ENCODE peak calls at places on chromosomes 1 and 21, in four cellular contexts. G is GM12878, L is K562, Z is HepG2. F is an unnamed sample.

GRCh38 chr1:101996830-101997485 is at the start of gene OLFM3:
- DNase-seq in G (no peak), L (no peak), Z (peak; percentile 1), F (peak; percentile 71)

GRCh38 chr1:93219443-93219842 is 38.9 kb downstream of the CCDC18 start:
- DNase-seq in G (peak; percentile 16), L (no peak), Z (no peak), F (no peak)

GRCh38 chr1:201108614-201109013 is 3.6 kb downstream of the CACNA1S start:
- DNase-seq in G (no peak), L (no peak), Z (no peak), F (no peak)

GRCh38 chr1:101207891-101208290 is 28.9 kb upstream of the S1PR1 start:
- DNase-seq in G (no peak), L (no peak), Z (no peak), F (no peak)

GRCh38 chr1:223444411-223444810 is 51.2 kb downstream of the CCDC185 start:
- DNase-seq in G (no peak), L (no peak), Z (peak; percentile 22), F (no peak)

GRCh38 chr1:208437416-208437815 is 193.2 kb upstream of the PLXNA2 start:
- DNase-seq in G (no peak), L (no peak), Z (no peak), F (no peak)

GRCh38 chr1:25799758-25800537 is at the start of gene SELENON:
- DNase-seq in G (no peak), L (peak; percentile 51), Z (peak; percentile 20), F (peak; percentile 71)

GRCh38 chr1:22829001-22829989 is 118.7 kb downstream of the EPHB2 start:
- DNase-seq in G (no peak), L (no peak), Z (no peak), F (no peak)

GRCh38 chr1:101244842-101245574 is 8.2 kb downstream of the S1PR1 start:
- DNase-seq in G (no peak), L (no peak), Z (no peak), F (no peak)

GRCh38 chr1:2395245-2395644 is 3.6 kb downstream of the RER1 start:
- DNase-seq in G (no peak), L (no peak), Z (no peak), F (no peak)

GRCh38 chr1:21200767-21201166 is 24.1 kb upstream of the EIF4G3 start:
- DNase-seq in G (no peak), L (peak; percentile 46), Z (no peak), F (no peak)

GRCh38 chr1:218297867-218298266 is 12.8 kb downstream of the RRP15 start:
- DNase-seq in G (no peak), L (no peak), Z (no peak), F (no peak)

GRCh38 chr1:1895050-1895398 is 4.1 kb upstream of the GNB1 start:
- DNase-seq in G (no peak), L (no peak), Z (no peak), F (no peak)

GRCh38 chr1:48691429-48692001 is 85.2 kb downstream of the BEND5 start:
- DNase-seq in G (no peak), L (no peak), Z (no peak), F (no peak)

GRCh38 chr21:42654913-42655796 is 1.7 kb downstream of the PDE9A start:
- DNase-seq in G (no peak), L (no peak), Z (no peak), F (no peak)

GRCh38 chr1:31581821-31582810 is 5.8 kb downstream of the TINAGL1 start:
- DNase-seq in G (no peak), L (no peak), Z (no peak), F (no peak)

GRCh38 chr21:42463861-42464515 is 32.0 kb downstream of the RSPH1 start:
- DNase-seq in G (no peak), L (peak; percentile 75), Z (peak; percentile 10), F (peak; percentile 61)

GRCh38 chr1:167635233-167635648 is 5.2 kb downstream of the RCSD1 start:
- DNase-seq in G (no peak), L (peak; percentile 93), Z (no peak), F (peak; percentile 65)

GRCh38 chr21:38985423-38986378 is 180.0 kb downstream of the ETS2 start:
- DNase-seq in G (peak; percentile 12), L (peak; percentile 88), Z (no peak), F (peak; percentile 36)
- TF ChIP-seq BHLHE40 in G (peak; percentile 61), L (peak; percentile 99), Z (no peak), F (no peak)

DNA sequence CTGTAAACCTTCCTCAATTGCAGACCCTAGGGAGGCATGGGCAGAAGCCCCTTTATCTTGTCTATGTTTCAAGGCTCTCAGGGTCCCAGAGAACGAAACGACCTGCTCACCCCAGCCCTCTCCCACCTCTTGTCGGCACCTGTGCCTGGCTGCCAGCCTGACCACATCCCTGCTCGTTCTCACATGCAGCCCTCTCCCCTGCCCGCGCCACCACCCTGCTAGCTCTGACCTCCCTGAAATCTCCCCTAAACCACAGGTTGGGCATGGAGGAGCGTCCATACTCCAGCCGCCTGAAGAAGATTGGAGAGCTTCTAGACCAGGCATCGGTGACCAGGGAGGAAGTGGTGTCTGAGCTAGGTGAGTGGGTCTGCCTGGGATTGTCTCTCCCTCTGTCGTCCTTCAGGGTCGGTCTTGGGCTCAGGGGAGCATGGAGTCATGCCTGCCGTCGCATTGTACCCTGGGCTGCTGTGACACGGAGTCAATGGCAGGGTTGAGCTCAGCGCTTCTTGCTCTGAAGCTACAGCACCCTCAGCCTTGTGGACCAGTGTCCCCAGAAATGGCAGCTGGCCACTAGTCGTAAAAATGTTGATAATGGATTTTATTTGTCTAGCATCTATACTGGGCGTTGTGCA is 3.6 kb downstream of the ADPRS start:
- DNase-seq in G (no peak), L (no peak), Z (no peak), F (no peak)
- TF ChIP-seq FOXK2 in G (no peak), L (no peak), Z (no peak), F (no peak)

GRCh38 chr21:33230518-33231324 is 983 bp downstream of the IFNAR2 start:
- DNase-seq in G (no peak), L (peak; percentile 71), Z (peak; percentile 37), F (peak; percentile 45)
- TF ChIP-seq FOXM1 in G (peak; percentile 37), L (no peak), Z (no peak), F (no peak)

DNA sequence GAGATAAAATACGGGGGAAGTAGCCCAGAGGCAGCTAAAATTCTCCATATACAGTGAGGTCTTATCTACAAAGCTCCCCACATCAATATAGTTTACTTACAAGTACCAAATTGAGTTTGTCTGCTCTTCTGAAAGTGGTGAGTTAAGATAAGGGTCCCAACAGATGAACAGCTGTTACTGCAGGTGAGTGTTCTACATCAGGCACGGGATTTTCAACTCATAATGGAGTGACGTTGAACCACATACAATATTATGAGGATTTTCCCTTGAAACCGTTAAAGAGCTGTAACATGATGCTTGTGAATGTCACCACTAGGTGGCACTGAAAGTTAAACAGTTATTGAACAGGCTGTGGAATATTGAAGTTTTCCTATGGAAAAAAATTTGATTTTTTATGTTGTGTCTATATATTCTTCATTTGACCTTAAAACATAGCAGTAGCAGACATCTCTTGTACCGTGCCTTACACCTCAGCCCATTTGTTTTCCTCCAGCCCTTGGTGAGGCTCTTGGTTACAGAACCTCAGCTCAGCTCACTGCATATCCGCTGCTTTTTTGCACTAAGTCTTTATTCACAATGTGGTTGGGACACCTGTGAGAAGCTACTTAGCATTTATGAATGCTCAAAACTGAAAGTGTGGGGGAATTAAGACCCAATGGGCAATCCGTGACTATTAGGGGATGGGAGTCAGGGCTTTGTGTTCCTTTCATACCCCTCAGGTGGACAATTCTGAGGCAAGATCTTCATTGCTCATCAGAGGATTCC is 23.2 kb downstream of the CD1D start:
- DNase-seq in G (peak; percentile 8), L (peak; percentile 71), Z (peak; percentile 49), F (peak; percentile 42)
- TF ChIP-seq BHLHE40 in G (peak; percentile 50), L (peak; percentile 63), Z (no peak), F (no peak)

GRCh38 chr1:147647796-147648633 is 22.3 kb downstream of the ACP6 start:
- DNase-seq in G (no peak), L (no peak), Z (no peak), F (no peak)
- TF ChIP-seq FOXK2 in G (no peak), L (no peak), Z (no peak), F (no peak)

DNA sequence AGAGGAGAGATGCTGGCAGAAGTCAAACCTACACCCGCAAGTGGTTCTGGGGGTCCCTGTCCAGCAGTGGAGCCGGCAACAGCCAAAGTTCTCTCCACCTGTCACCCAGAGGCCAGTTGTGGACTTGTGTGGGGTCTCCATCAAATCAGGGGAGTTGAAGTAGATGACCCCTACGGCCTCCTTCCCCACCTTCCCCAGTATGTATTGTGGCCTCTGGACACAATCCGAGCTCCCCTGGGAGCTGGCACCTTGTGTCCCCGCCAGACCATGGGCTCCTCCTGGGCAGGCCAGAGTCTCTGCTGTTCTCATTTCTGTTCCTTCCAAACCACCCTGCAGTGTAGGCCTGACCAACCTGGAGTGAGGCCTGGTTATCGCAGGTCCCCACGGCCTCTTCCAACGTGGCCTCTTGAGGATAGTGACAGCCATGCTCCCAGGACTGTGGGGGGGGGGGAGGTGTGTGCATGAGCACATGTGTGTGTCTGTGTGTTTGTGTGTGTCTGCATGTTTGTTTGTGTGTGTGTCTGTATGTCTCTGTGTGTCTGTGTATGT is 246.4 kb downstream of the MATN1 start:
- DNase-seq in G (no peak), L (no peak), Z (no peak), F (no peak)
- TF ChIP-seq FOXM1 in G (no peak), L (no peak), Z (no peak), F (no peak)

DNA sequence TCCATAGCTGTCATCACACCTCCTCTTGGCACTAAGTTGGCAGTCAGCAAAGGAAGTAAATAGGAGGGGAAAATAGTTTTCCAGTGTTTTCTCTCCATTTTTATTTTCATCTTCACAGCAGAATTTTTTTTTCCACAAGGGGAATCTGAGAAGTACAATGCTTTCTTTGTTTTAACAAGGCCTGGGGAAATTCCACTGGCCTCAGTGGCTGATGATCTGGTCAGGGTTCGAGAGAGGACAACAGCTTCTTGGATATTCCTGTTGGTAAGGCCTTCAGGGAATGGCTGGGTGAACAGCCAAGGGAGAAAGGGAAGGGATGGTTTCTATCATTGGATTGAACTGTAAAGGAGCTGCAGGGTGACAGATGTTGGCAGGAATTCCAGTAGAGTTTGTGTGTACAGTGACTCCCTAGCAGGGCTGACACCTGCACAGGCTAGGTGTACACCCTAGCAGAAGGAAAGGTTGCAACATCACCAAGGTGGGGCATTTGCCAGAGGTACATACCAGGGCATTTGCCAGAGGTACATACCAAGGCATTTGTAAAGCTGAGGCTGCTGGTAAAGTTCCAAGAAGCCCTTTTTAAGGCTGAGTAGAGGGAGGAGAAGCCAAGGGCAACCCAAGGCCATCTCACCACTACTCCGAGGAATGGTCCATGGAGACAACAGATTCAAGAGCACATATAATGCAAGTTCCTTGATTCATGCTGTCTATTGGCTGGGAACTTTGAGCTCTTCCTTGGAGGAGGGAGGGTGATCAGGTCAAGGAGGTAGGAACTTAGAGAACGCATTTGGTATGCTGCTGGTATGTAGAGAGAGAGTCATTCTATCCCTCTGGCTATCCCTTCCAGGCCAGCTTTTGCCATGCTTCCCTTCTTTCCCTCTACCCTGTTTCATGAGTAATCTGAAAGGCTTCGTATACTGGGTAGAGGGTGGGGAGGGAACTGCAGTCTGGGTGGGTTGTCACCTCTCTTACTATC is 3.1 kb downstream of the GJA5 start:
- DNase-seq in G (no peak), L (no peak), Z (no peak), F (no peak)
- TF ChIP-seq BHLHE40 in G (no peak), L (no peak), Z (no peak), F (no peak)

F was measured in HEK293T.